ENCODE peak calls at places on chromosomes 12 and 14, in four cellular contexts. X, S, A and D are unnamed samples.

GRCh38 chr12:14099994-14100393 is 118.6 kb upstream of the GRIN2B start:
- DNase-seq in X (no peak), S (no peak), A (no peak), D (no peak)

GRCh38 chr12:24839268-24839791 is 109.6 kb downstream of the BCAT1 start:
- DNase-seq in X (no peak), S (peak), A (no peak), D (no peak)

GRCh38 chr14:61388173-61388975 is 67.0 kb downstream of the PRKCH start:
- DNase-seq in X (no peak), S (peak), A (no peak), D (no peak)

GRCh38 chr12:62983594-62983993 is 48.6 kb upstream of the PPM1H start:
- DNase-seq in X (peak), S (no peak), A (no peak), D (no peak)

GRCh38 chr14:22178330-22178981 is 410.6 kb downstream of the DAD1 start:
- DNase-seq in X (no peak), S (no peak), A (no peak), D (no peak)

GRCh38 chr12:16291032-16291431 is 13.5 kb upstream of the SLC15A5 start:
- DNase-seq in X (no peak), S (no peak), A (no peak), D (no peak)

GRCh38 chr14:73754911-73755360 is 40.8 kb upstream of the PNMA1 start:
- DNase-seq in X (no peak), S (no peak), A (peak), D (no peak)

GRCh38 chr12:52209321-52209720 is 17.5 kb upstream of the KRT80 start:
- DNase-seq in X (no peak), S (no peak), A (no peak), D (no peak)

GRCh38 chr14:77158175-77158908 is 16.8 kb upstream of the ZDHHC22 start:
- DNase-seq in X (no peak), S (no peak), A (peak), D (peak)

GRCh38 chr14:61644834-61645233 is 50.5 kb upstream of the HIF1A start:
- DNase-seq in X (no peak), S (no peak), A (peak), D (no peak)

GRCh38 chr14:78010688-78011087 is 159.5 kb upstream of the NRXN3 start:
- DNase-seq in X (no peak), S (no peak), A (no peak), D (no peak)

GRCh38 chr12:88802307-88802706 is 222.0 kb upstream of the KITLG start:
- DNase-seq in X (no peak), S (no peak), A (no peak), D (no peak)

GRCh38 chr14:64095620-64096019 is 198.6 kb downstream of the ESR2 start:
- DNase-seq in X (no peak), S (no peak), A (no peak), D (no peak)

GRCh38 chr12:79451365-79451764 is 239.4 kb downstream of the PAWR start:
- DNase-seq in X (no peak), S (no peak), A (no peak), D (no peak)

GRCh38 chr12:459430-460258 is at the start of gene B4GALNT3:
- DNase-seq in X (no peak), S (no peak), A (peak), D (no peak)

GRCh38 chr12:8860165-8860961 is 37.9 kb downstream of the A2ML1 start:
- DNase-seq in X (peak), S (no peak), A (peak), D (peak)

GRCh38 chr14:60327447-60328331 is 78.7 kb downstream of the PPM1A start:
- DNase-seq in X (no peak), S (peak), A (peak), D (no peak)

GRCh38 chr12:117084405-117085317 is 14.6 kb downstream of the TESC start:
- DNase-seq in X (peak), S (no peak), A (no peak), D (no peak)

GRCh38 chr12:121518656-121519055 is 62.2 kb downstream of the KDM2B start:
- DNase-seq in X (no peak), S (no peak), A (no peak), D (no peak)

GRCh38 chr12:47085815-47086252 is 6.1 kb upstream of the AMIGO2 start:
- DNase-seq in X (peak), S (no peak), A (no peak), D (no peak)

GRCh38 chr14:94054401-94054800 is 26.6 kb downstream of the DDX24 start:
- DNase-seq in X (no peak), S (no peak), A (no peak), D (no peak)

GRCh38 chr12:99498756-99499155 is 148.8 kb upstream of the GARIN6 start:
- DNase-seq in X (no peak), S (no peak), A (no peak), D (peak)

GRCh38 chr12:126742326-126742725 is 1524.6 kb upstream of the TMEM132C start:
- DNase-seq in X (no peak), S (no peak), A (no peak), D (no peak)

GRCh38 chr14:33836895-33837577 is 113.8 kb downstream of the EGLN3 start:
- DNase-seq in X (no peak), S (no peak), A (no peak), D (no peak)

DNA sequence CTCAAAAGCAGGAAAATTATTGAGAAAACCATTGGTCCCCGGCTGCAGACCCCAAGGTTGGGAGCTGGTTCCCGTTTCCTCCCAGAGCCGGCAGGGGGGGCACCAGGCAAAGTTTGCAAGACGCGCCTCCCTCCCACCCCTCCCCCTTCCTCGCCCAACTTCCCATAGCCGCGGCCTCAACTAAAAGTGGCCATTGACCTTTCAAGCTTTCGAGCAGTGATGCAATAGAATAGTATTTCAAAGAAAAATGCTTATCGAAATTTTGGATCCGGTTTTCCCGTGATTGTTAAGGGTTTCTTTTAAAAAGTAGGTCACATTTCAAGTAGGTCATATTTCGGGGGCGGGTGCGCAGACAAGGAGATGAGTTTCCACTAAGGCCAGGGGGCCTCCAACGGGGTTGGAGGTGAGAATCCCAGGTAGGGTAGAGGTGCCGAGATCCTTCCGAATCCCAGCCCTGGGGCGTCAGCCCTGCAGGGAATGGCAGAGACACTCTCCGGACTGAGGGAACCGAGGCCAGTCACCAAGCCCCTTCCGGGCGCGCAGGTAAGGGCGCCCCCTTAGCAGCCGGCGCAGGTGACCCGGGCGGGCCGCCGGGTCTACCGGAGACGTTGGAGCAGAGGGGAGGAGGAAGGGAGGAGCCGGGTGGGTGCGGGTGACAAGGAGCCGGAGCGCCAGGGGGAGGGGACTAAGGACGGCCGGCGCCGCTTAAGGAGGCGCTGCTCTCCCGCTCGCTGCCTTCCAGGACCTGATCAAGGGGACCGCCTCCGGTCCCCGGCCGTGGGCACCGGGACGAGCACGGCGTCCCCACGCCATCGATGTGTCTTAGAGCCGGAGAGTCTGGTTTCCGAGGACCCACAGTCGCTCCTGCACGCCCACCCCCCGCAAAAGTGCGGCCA is 2.6 kb upstream of the SOCS2 start:
- DNase-seq in X (peak), S (no peak), A (peak), D (no peak)
- TF ChIP-seq TCF12 in X (no peak), S (no peak), A (no peak), D (no peak)

GRCh38 chr12:111227476-111228420 is 141.1 kb downstream of the PHETA1 start:
- DNase-seq in X (no peak), S (no peak), A (no peak), D (no peak)

GRCh38 chr12:111222520-111222919 is 146.4 kb downstream of the PHETA1 start:
- DNase-seq in X (no peak), S (no peak), A (no peak), D (no peak)

GRCh38 chr12:111224196-111225066 is 144.5 kb downstream of the PHETA1 start:
- DNase-seq in X (no peak), S (no peak), A (peak), D (no peak)

GRCh38 chr12:111222027-111222414 is 146.9 kb downstream of the PHETA1 start:
- DNase-seq in X (no peak), S (no peak), A (no peak), D (no peak)

DNA sequence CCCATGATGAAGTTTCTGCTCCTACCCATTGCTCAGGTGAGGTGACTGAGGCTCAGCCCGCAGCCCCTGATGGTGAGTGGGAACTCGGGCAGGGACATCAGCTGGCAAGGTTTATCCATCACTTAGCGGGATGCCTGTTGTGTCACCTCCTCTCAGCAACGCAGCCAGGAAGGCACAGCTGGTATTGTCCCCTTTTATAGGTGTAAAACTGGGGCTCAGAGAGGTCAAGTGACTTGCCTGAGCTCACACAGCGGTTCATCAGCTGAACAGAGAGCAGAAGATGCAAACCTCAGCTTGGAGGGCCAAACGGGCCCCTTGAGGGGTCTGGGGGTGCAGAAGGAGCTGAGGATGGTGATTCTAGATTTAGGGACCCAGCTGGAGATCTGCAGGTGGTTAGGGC is 143.6 kb downstream of the PHETA1 start:
- DNase-seq in X (no peak), S (no peak), A (no peak), D (no peak)
- TF ChIP-seq TCF12 in X (no peak), S (no peak), A (no peak), D (no peak)

DNA sequence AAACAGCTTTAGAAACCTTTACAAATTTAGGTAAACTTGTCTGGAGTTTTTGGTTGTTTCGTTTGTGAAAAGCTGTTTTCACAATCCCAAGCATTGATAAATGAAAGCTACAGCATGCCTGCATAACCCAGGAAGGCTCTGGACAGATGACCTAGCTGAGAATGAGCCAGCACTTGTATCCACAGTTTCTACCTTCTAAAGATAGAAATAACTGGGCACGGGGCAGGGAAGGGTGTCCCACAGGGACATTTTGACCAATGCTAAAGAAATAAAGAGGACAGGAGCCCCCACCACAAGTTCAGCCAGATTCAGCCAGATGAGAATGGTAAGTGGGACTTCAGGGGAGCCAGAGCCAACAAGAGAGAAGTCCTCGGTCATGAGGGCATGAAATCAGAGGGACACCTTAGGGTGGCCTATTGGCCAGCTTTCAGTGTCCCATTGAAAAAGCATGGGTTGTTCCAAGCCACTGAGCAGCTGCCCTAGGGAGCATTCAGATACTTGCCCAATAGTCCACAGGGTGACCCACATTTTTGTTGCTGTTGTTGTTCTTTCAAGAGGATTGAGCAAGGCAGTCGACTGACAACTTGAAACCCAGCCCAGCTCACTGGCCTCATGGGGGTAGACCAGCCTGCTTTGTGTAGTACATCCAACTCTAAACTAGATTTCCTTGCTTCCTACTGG is 140.3 kb upstream of the NUDT4 start:
- DNase-seq in X (peak), S (no peak), A (no peak), D (no peak)
- TF ChIP-seq TCF12 in X (no peak), S (no peak), A (no peak), D (no peak)

DNA sequence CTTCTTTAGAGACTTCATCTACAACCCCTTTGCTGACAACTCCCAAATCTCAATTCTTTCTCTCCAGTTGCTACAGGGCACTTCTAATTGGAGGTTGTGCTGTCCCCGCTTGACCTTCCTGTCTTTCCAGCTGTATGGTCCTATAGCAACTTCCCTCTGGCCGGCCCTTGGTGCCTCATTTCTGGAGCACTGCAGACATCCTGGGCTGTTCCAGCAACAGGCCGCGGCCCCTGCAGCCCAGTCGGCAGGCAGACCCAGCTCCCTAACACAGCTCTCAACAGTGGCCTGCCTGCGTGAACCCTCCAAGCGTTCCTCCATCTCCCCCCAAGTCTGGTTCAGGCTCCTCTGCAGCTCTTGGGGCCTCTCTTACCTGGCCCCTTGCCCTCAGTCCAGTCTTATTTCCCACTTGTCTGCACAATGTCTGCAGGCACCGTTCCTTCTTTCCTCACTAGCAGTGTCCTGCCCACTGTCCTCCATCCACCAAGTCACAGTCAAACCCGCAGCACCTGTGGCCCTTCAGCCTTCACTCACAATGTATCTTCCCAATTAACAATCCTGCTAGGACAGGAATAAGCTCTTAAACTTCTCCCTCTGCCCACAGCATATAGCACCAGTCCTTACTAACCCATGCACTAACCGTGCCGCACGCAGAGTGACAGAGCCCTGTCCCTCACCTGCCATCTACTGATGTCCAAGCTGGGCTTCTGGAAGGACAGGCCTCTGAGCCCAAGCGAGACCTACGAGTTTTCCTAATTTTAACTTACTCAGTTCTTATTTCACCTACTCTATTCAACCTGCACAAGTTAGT is 1.5 kb upstream of the EML1 start:
- DNase-seq in X (no peak), S (no peak), A (no peak), D (no peak)
- TF ChIP-seq TCF12 in X (no peak), S (no peak), A (no peak), D (no peak)

DNA sequence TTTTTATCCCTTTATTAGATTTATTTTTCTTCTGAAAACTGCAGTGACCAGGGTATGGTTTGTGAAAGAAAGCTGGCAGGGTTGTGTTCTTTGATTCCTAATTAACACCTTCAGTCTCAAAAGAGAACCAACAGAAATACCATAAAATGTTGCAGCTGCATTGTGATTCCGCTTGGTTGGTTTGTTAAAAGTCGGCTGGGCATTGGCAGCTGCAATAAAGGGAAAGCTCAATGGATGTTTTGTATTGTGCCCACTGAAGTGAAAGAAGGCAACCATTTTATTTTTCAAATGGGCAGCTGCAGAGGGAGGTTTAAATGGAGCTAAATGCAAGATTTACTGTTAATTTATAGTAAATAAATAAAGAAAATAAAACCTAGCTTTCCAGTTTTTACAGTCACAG is 16.7 kb downstream of the LGR5 start:
- DNase-seq in X (no peak), S (no peak), A (no peak), D (no peak)
- TF ChIP-seq TCF12 in X (no peak), S (no peak), A (no peak), D (no peak)

GRCh38 chr14:23302290-23303225 is at the start of gene PPP1R3E:
- DNase-seq in X (peak), S (no peak), A (peak), D (no peak)
- TF ChIP-seq TCF12 in X (no peak), S (peak), A (no peak), D (no peak)

GRCh38 chr12:22858849-22859569 is 234.0 kb downstream of the ETNK1 start:
- DNase-seq in X (no peak), S (no peak), A (no peak), D (no peak)
- TF ChIP-seq TCF12 in X (no peak), S (no peak), A (no peak), D (no peak)